ENCODE peak calls at places on chromosomes 6 and 20, in six cellular contexts. K, N, B, W, F and L are unnamed samples.
A peak's percentile ranks its signal among the peaks of the same experiment; 100 is the strongest.

GRCh38 chr6:30836431-30836866 is 47.9 kb upstream of the DDR1 start:
- DNase-seq in K (no peak), N (no peak), B (no peak), W (no peak), F (no peak), L (peak; percentile 41)

GRCh38 chr6:154302111-154302752 is 54.4 kb downstream of the IPCEF1 start:
- DNase-seq in K (peak; percentile 44), N (no peak), B (peak; percentile 87), W (no peak), F (no peak), L (peak; percentile 58)

GRCh38 chr6:90214461-90214860 is 82.2 kb downstream of the BACH2 start:
- DNase-seq in K (no peak), N (no peak), B (no peak), W (no peak), F (no peak), L (no peak)

GRCh38 chr6:13787146-13787545 is 27.2 kb downstream of the MCUR1 start:
- DNase-seq in K (no peak), N (no peak), B (no peak), W (no peak), F (peak; percentile 30), L (no peak)

GRCh38 chr20:40855269-40855668 is 166.2 kb upstream of the MAFB start:
- DNase-seq in K (no peak), N (no peak), B (no peak), W (no peak), F (no peak), L (no peak)

GRCh38 chr6:109105681-109106080 is 10.4 kb downstream of the CEP57L1 start:
- DNase-seq in K (no peak), N (no peak), B (no peak), W (no peak), F (no peak), L (no peak)

GRCh38 chr6:141110486-141110885 is 1022.2 kb upstream of the GJE1 start:
- DNase-seq in K (no peak), N (peak; percentile 71), B (no peak), W (no peak), F (no peak), L (peak; percentile 26)

GRCh38 chr6:157151989-157152388 is 171.3 kb downstream of the TMEM242 start:
- DNase-seq in K (no peak), N (peak; percentile 84), B (peak; percentile 85), W (no peak), F (no peak), L (peak; percentile 52)

GRCh38 chr20:55893031-55893430 is 112.3 kb downstream of the CBLN4 start:
- DNase-seq in K (no peak), N (no peak), B (no peak), W (no peak), F (no peak), L (no peak)

GRCh38 chr20:20318318-20319161 is 49.4 kb upstream of the INSM1 start:
- DNase-seq in K (no peak), N (no peak), B (no peak), W (no peak), F (no peak), L (no peak)

GRCh38 chr20:37236462-37236861 is 25.2 kb downstream of the GHRH start:
- DNase-seq in K (no peak), N (no peak), B (no peak), W (no peak), F (no peak), L (no peak)

GRCh38 chr6:73823832-73824231 is 127.8 kb downstream of the CD109 start:
- DNase-seq in K (no peak), N (no peak), B (no peak), W (no peak), F (no peak), L (no peak)

GRCh38 chr20:35062478-35062877 is 30.1 kb downstream of the TRPC4AP start:
- DNase-seq in K (no peak), N (no peak), B (no peak), W (no peak), F (no peak), L (no peak)

GRCh38 chr20:31684153-31685003 is 38.3 kb downstream of the BCL2L1 start:
- DNase-seq in K (peak; percentile 28), N (no peak), B (no peak), W (no peak), F (no peak), L (no peak)

GRCh38 chr6:31632279-31632946 is 11.9 kb downstream of the PRRC2A start:
- DNase-seq in K (no peak), N (no peak), B (no peak), W (no peak), F (no peak), L (no peak)

GRCh38 chr6:156767603-156768467 is 9.3 kb upstream of the ARID1B start:
- DNase-seq in K (no peak), N (peak; percentile 47), B (no peak), W (no peak), F (no peak), L (no peak)

GRCh38 chr6:118746100-118746874 is 94.9 kb upstream of the CEP85L start:
- DNase-seq in K (no peak), N (peak; percentile 32), B (no peak), W (no peak), F (no peak), L (no peak)

GRCh38 chr6:47633141-47633540 is 65.2 kb upstream of the ADGRF4 start:
- DNase-seq in K (no peak), N (no peak), B (no peak), W (no peak), F (peak; percentile 26), L (no peak)

GRCh38 chr6:119036076-119036475 is 42.4 kb downstream of the FAM184A start:
- DNase-seq in K (no peak), N (no peak), B (no peak), W (no peak), F (no peak), L (no peak)

GRCh38 chr6:20119446-20119845 is 92.8 kb downstream of the MBOAT1 start:
- DNase-seq in K (no peak), N (no peak), B (no peak), W (no peak), F (no peak), L (no peak)

GRCh38 chr20:952196-952795 is 36.2 kb upstream of the ANGPT4 start:
- DNase-seq in K (no peak), N (no peak), B (peak; percentile 44), W (no peak), F (no peak), L (no peak)

GRCh38 chr20:11210611-11211010 is 536.8 kb upstream of the JAG1 start:
- DNase-seq in K (no peak), N (no peak), B (no peak), W (no peak), F (no peak), L (no peak)

GRCh38 chr6:43510827-43511163 is 649 bp upstream of the LRRC73 start:
- DNase-seq in K (no peak), N (no peak), B (no peak), W (no peak), F (no peak), L (no peak)

GRCh38 chr6:6844451-6844974 is 256.0 kb downstream of the LY86 start:
- DNase-seq in K (no peak), N (no peak), B (no peak), W (no peak), F (no peak), L (no peak)

GRCh38 chr20:63835031-63835858 is 4.2 kb upstream of the ZBTB46 start:
- DNase-seq in K (no peak), N (peak; percentile 88), B (peak; percentile 100), W (peak; percentile 92), F (peak; percentile 96), L (peak; percentile 99)

GRCh38 chr20:31676534-31677030 is 38.9 kb downstream of the COX4I2 start:
- DNase-seq in K (no peak), N (no peak), B (no peak), W (peak; percentile 14), F (no peak), L (no peak)

GRCh38 chr6:41901882-41902519 is 6.8 kb upstream of the USP49 start:
- DNase-seq in K (peak; percentile 75), N (no peak), B (no peak), W (no peak), F (peak; percentile 26), L (peak; percentile 2)